ENCODE peak calls at places on chromosomes 4 and X, in six cellular contexts. S is stimulated activated CD4-positive, alpha-beta T cell treated with anti-CD3 and anti-CD28 coated beads, Interleukin-15, amount 100 ng/mL, for 24 hours; M is foreskin fibroblast; V is cardiac septum; T is suprapubic skin; D is endodermal cell. R is an unnamed sample.

GRCh38 chr4:105127154-105127445 is 19.6 kb upstream of the TET2 start:
- DNase-seq in D (no peak), T (no peak), M (no peak), V (no peak), S (no peak), R (no peak)

GRCh38 chr4:100806988-100807387 is 289.2 kb upstream of the EMCN start:
- DNase-seq in T (no peak), M (no peak), D (no peak), S (no peak), V (no peak), R (no peak)

GRCh38 chrX:123108513-123109427 is 75.3 kb upstream of the GRIA3 start:
- DNase-seq in S (no peak), V (no peak), M (peak), T (no peak), D (no peak), R (no peak)

GRCh38 chrX:9555354-9555753 is 90.5 kb downstream of the TBL1X start:
- DNase-seq in D (no peak), S (no peak), V (no peak), T (no peak), M (no peak), R (no peak)

GRCh38 chr4:114562176-114562904 is 36.3 kb upstream of the UGT8 start:
- DNase-seq in T (no peak), D (peak), M (no peak), V (no peak), S (no peak), R (no peak)

GRCh38 chrX:120790118-120790517 is 85.5 kb downstream of the CT47B1 start:
- DNase-seq in D (no peak), V (no peak), T (no peak), S (no peak), M (peak), R (peak)

GRCh38 chrX:70254909-70255308 is 5.1 kb downstream of the P2RY4 start:
- DNase-seq in V (no peak), D (no peak), T (no peak), S (no peak), M (no peak), R (no peak)

GRCh38 chrX:136196691-136197155 is 49.4 kb downstream of the FHL1 start:
- DNase-seq in V (no peak), S (no peak), M (peak), T (no peak), D (no peak), R (no peak)

R was measured in activated CD8-positive, alpha-beta T cell treated with anti-CD3 and anti-CD28 coated beads for 36 hours.